ENCODE peak calls at places on chromosomes 7 and 10, in ten cellular contexts. One of them, this sample, is unnamed.

GRCh38 chr7:129550673-129551360 is 48.5 kb downstream of the SMKR1 start:
- DNase-seq in G401: no peak
- DNase-seq in hepatic stellate cell: no peak
- DNase-seq in iris pigment epithelial cell: peak; percentile 5
- DNase-seq in activated CD4-positive, alpha-beta T cell treated with anti-CD3 and anti-CD28 coated beads, Interleukin-2, amount 50 U/mL, for 1 hour: no peak
- DNase-seq in naive thymus-derived CD4-positive, alpha-beta T cell: no peak
- DNase-seq in heart right ventricle: no peak
- DNase-seq in SW 1271: no peak
- DNase-seq in lung: no peak
- DNase-seq in stimulated activated CD4-positive, alpha-beta T cell treated with anti-CD3 and anti-CD28 coated beads, Interleukin-2, amount 100 ng/mL, for 48 hours: no peak
- DNase-seq in this sample: no peak

GRCh38 chr7:79998343-79998742 is 136.3 kb upstream of the GNAI1 start:
- DNase-seq in stimulated activated CD4-positive, alpha-beta T cell treated with anti-CD3 and anti-CD28 coated beads, Interleukin-2, amount 100 ng/mL, for 48 hours: no peak
- DNase-seq in heart right ventricle: no peak
- DNase-seq in iris pigment epithelial cell: no peak
- DNase-seq in SW 1271: no peak
- DNase-seq in G401: no peak
- DNase-seq in lung: no peak
- DNase-seq in naive thymus-derived CD4-positive, alpha-beta T cell: no peak
- DNase-seq in activated CD4-positive, alpha-beta T cell treated with anti-CD3 and anti-CD28 coated beads, Interleukin-2, amount 50 U/mL, for 1 hour: no peak
- DNase-seq in hepatic stellate cell: peak; percentile 9
- DNase-seq in this sample: no peak

GRCh38 chr10:70283445-70284399 is at the start of gene NPFFR1:
- DNase-seq in activated CD4-positive, alpha-beta T cell treated with anti-CD3 and anti-CD28 coated beads, Interleukin-2, amount 50 U/mL, for 1 hour: no peak
- DNase-seq in G401: peak; percentile 56
- DNase-seq in heart right ventricle: no peak
- DNase-seq in iris pigment epithelial cell: no peak
- DNase-seq in naive thymus-derived CD4-positive, alpha-beta T cell: no peak
- DNase-seq in SW 1271: no peak
- DNase-seq in stimulated activated CD4-positive, alpha-beta T cell treated with anti-CD3 and anti-CD28 coated beads, Interleukin-2, amount 100 ng/mL, for 48 hours: no peak
- DNase-seq in lung: no peak
- DNase-seq in hepatic stellate cell: no peak
- DNase-seq in this sample: peak; percentile 49

GRCh38 chr7:123979876-123980275 is 53.0 kb downstream of the TMEM229A start:
- DNase-seq in lung: no peak
- DNase-seq in SW 1271: no peak
- DNase-seq in iris pigment epithelial cell: peak; percentile 82
- DNase-seq in naive thymus-derived CD4-positive, alpha-beta T cell: no peak
- DNase-seq in hepatic stellate cell: no peak
- DNase-seq in heart right ventricle: no peak
- DNase-seq in G401: no peak
- DNase-seq in activated CD4-positive, alpha-beta T cell treated with anti-CD3 and anti-CD28 coated beads, Interleukin-2, amount 50 U/mL, for 1 hour: no peak
- DNase-seq in stimulated activated CD4-positive, alpha-beta T cell treated with anti-CD3 and anti-CD28 coated beads, Interleukin-2, amount 100 ng/mL, for 48 hours: no peak
- DNase-seq in this sample: no peak

GRCh38 chr7:135197343-135197742 is 14.0 kb downstream of the WDR91 start:
- DNase-seq in naive thymus-derived CD4-positive, alpha-beta T cell: no peak
- DNase-seq in G401: no peak
- DNase-seq in activated CD4-positive, alpha-beta T cell treated with anti-CD3 and anti-CD28 coated beads, Interleukin-2, amount 50 U/mL, for 1 hour: no peak
- DNase-seq in hepatic stellate cell: no peak
- DNase-seq in iris pigment epithelial cell: no peak
- DNase-seq in lung: no peak
- DNase-seq in SW 1271: no peak
- DNase-seq in stimulated activated CD4-positive, alpha-beta T cell treated with anti-CD3 and anti-CD28 coated beads, Interleukin-2, amount 100 ng/mL, for 48 hours: no peak
- DNase-seq in heart right ventricle: no peak
- DNase-seq in this sample: no peak

GRCh38 chr7:39527951-39528350 is 38.3 kb upstream of the YAE1 start:
- DNase-seq in activated CD4-positive, alpha-beta T cell treated with anti-CD3 and anti-CD28 coated beads, Interleukin-2, amount 50 U/mL, for 1 hour: no peak
- DNase-seq in naive thymus-derived CD4-positive, alpha-beta T cell: no peak
- DNase-seq in SW 1271: no peak
- DNase-seq in hepatic stellate cell: no peak
- DNase-seq in heart right ventricle: no peak
- DNase-seq in stimulated activated CD4-positive, alpha-beta T cell treated with anti-CD3 and anti-CD28 coated beads, Interleukin-2, amount 100 ng/mL, for 48 hours: no peak
- DNase-seq in G401: no peak
- DNase-seq in iris pigment epithelial cell: peak; percentile 72
- DNase-seq in lung: no peak
- DNase-seq in this sample: no peak

GRCh38 chr10:71086439-71087080 is 125.8 kb upstream of the UNC5B start:
- DNase-seq in iris pigment epithelial cell: no peak
- DNase-seq in lung: peak; percentile 17
- DNase-seq in naive thymus-derived CD4-positive, alpha-beta T cell: no peak
- DNase-seq in G401: no peak
- DNase-seq in SW 1271: no peak
- DNase-seq in stimulated activated CD4-positive, alpha-beta T cell treated with anti-CD3 and anti-CD28 coated beads, Interleukin-2, amount 100 ng/mL, for 48 hours: no peak
- DNase-seq in activated CD4-positive, alpha-beta T cell treated with anti-CD3 and anti-CD28 coated beads, Interleukin-2, amount 50 U/mL, for 1 hour: no peak
- DNase-seq in heart right ventricle: no peak
- DNase-seq in hepatic stellate cell: no peak
- DNase-seq in this sample: no peak

GRCh38 chr10:132264966-132265877 is 42.5 kb downstream of the STK32C start:
- DNase-seq in iris pigment epithelial cell: peak; percentile 22
- DNase-seq in G401: peak; percentile 79
- DNase-seq in activated CD4-positive, alpha-beta T cell treated with anti-CD3 and anti-CD28 coated beads, Interleukin-2, amount 50 U/mL, for 1 hour: no peak
- DNase-seq in heart right ventricle: peak; percentile 5
- DNase-seq in naive thymus-derived CD4-positive, alpha-beta T cell: no peak
- DNase-seq in SW 1271: no peak
- DNase-seq in lung: no peak
- DNase-seq in stimulated activated CD4-positive, alpha-beta T cell treated with anti-CD3 and anti-CD28 coated beads, Interleukin-2, amount 100 ng/mL, for 48 hours: no peak
- DNase-seq in hepatic stellate cell: no peak
- DNase-seq in this sample: peak; percentile 18

GRCh38 chr10:22927661-22928403 is at the start of gene ARMC3:
- DNase-seq in hepatic stellate cell: peak; percentile 19
- DNase-seq in iris pigment epithelial cell: peak; percentile 35
- DNase-seq in activated CD4-positive, alpha-beta T cell treated with anti-CD3 and anti-CD28 coated beads, Interleukin-2, amount 50 U/mL, for 1 hour: peak; percentile 70
- DNase-seq in heart right ventricle: peak; percentile 76
- DNase-seq in lung: peak; percentile 65
- DNase-seq in stimulated activated CD4-positive, alpha-beta T cell treated with anti-CD3 and anti-CD28 coated beads, Interleukin-2, amount 100 ng/mL, for 48 hours: peak; percentile 55
- DNase-seq in G401: no peak
- DNase-seq in SW 1271: no peak
- DNase-seq in naive thymus-derived CD4-positive, alpha-beta T cell: peak; percentile 79
- DNase-seq in this sample: peak; percentile 81

GRCh38 chr7:126370038-126370668 is 882.6 kb downstream of the GRM8 start:
- DNase-seq in G401: no peak
- DNase-seq in SW 1271: no peak
- DNase-seq in stimulated activated CD4-positive, alpha-beta T cell treated with anti-CD3 and anti-CD28 coated beads, Interleukin-2, amount 100 ng/mL, for 48 hours: no peak
- DNase-seq in heart right ventricle: no peak
- DNase-seq in lung: no peak
- DNase-seq in activated CD4-positive, alpha-beta T cell treated with anti-CD3 and anti-CD28 coated beads, Interleukin-2, amount 50 U/mL, for 1 hour: no peak
- DNase-seq in iris pigment epithelial cell: no peak
- DNase-seq in hepatic stellate cell: no peak
- DNase-seq in naive thymus-derived CD4-positive, alpha-beta T cell: no peak
- DNase-seq in this sample: no peak

GRCh38 chr7:121985476-121985875 is 112.5 kb downstream of the PTPRZ1 start:
- DNase-seq in G401: no peak
- DNase-seq in stimulated activated CD4-positive, alpha-beta T cell treated with anti-CD3 and anti-CD28 coated beads, Interleukin-2, amount 100 ng/mL, for 48 hours: no peak
- DNase-seq in lung: no peak
- DNase-seq in naive thymus-derived CD4-positive, alpha-beta T cell: no peak
- DNase-seq in heart right ventricle: no peak
- DNase-seq in hepatic stellate cell: no peak
- DNase-seq in iris pigment epithelial cell: no peak
- DNase-seq in SW 1271: no peak
- DNase-seq in activated CD4-positive, alpha-beta T cell treated with anti-CD3 and anti-CD28 coated beads, Interleukin-2, amount 50 U/mL, for 1 hour: no peak
- DNase-seq in this sample: no peak

GRCh38 chr10:14659626-14660196 is 115.0 kb downstream of the FAM107B start:
- DNase-seq in stimulated activated CD4-positive, alpha-beta T cell treated with anti-CD3 and anti-CD28 coated beads, Interleukin-2, amount 100 ng/mL, for 48 hours: peak; percentile 36
- DNase-seq in heart right ventricle: no peak
- DNase-seq in naive thymus-derived CD4-positive, alpha-beta T cell: no peak
- DNase-seq in activated CD4-positive, alpha-beta T cell treated with anti-CD3 and anti-CD28 coated beads, Interleukin-2, amount 50 U/mL, for 1 hour: peak; percentile 47
- DNase-seq in hepatic stellate cell: no peak
- DNase-seq in SW 1271: no peak
- DNase-seq in G401: no peak
- DNase-seq in iris pigment epithelial cell: no peak
- DNase-seq in lung: no peak
- DNase-seq in this sample: peak; percentile 36

GRCh38 chr7:77415822-77416620 is at the start of gene GSAP:
- DNase-seq in activated CD4-positive, alpha-beta T cell treated with anti-CD3 and anti-CD28 coated beads, Interleukin-2, amount 50 U/mL, for 1 hour: peak; percentile 49
- DNase-seq in iris pigment epithelial cell: peak; percentile 41
- DNase-seq in lung: peak; percentile 75
- DNase-seq in naive thymus-derived CD4-positive, alpha-beta T cell: peak; percentile 49
- DNase-seq in hepatic stellate cell: peak; percentile 72
- DNase-seq in G401: no peak
- DNase-seq in stimulated activated CD4-positive, alpha-beta T cell treated with anti-CD3 and anti-CD28 coated beads, Interleukin-2, amount 100 ng/mL, for 48 hours: no peak
- DNase-seq in SW 1271: no peak
- DNase-seq in heart right ventricle: peak; percentile 67
- DNase-seq in this sample: peak; percentile 83

GRCh38 chr7:44076101-44076895 is 6.0 kb downstream of the POLM start:
- DNase-seq in lung: no peak
- DNase-seq in naive thymus-derived CD4-positive, alpha-beta T cell: no peak
- DNase-seq in hepatic stellate cell: no peak
- DNase-seq in iris pigment epithelial cell: no peak
- DNase-seq in activated CD4-positive, alpha-beta T cell treated with anti-CD3 and anti-CD28 coated beads, Interleukin-2, amount 50 U/mL, for 1 hour: no peak
- DNase-seq in G401: no peak
- DNase-seq in SW 1271: no peak
- DNase-seq in stimulated activated CD4-positive, alpha-beta T cell treated with anti-CD3 and anti-CD28 coated beads, Interleukin-2, amount 100 ng/mL, for 48 hours: no peak
- DNase-seq in heart right ventricle: no peak
- DNase-seq in this sample: peak; percentile 76

GRCh38 chr10:103197177-103197576 is 4.1 kb upstream of the NT5C2 start:
- DNase-seq in SW 1271: no peak
- DNase-seq in naive thymus-derived CD4-positive, alpha-beta T cell: no peak
- DNase-seq in activated CD4-positive, alpha-beta T cell treated with anti-CD3 and anti-CD28 coated beads, Interleukin-2, amount 50 U/mL, for 1 hour: no peak
- DNase-seq in iris pigment epithelial cell: peak; percentile 86
- DNase-seq in stimulated activated CD4-positive, alpha-beta T cell treated with anti-CD3 and anti-CD28 coated beads, Interleukin-2, amount 100 ng/mL, for 48 hours: peak; percentile 10
- DNase-seq in G401: peak; percentile 68
- DNase-seq in hepatic stellate cell: peak; percentile 80
- DNase-seq in heart right ventricle: peak; percentile 29
- DNase-seq in lung: peak; percentile 52
- DNase-seq in this sample: peak; percentile 59

GRCh38 chr10:123250640-123251039 is 96.4 kb downstream of the BUB3 start:
- DNase-seq in naive thymus-derived CD4-positive, alpha-beta T cell: no peak
- DNase-seq in G401: no peak
- DNase-seq in activated CD4-positive, alpha-beta T cell treated with anti-CD3 and anti-CD28 coated beads, Interleukin-2, amount 50 U/mL, for 1 hour: no peak
- DNase-seq in stimulated activated CD4-positive, alpha-beta T cell treated with anti-CD3 and anti-CD28 coated beads, Interleukin-2, amount 100 ng/mL, for 48 hours: no peak
- DNase-seq in hepatic stellate cell: no peak
- DNase-seq in heart right ventricle: no peak
- DNase-seq in lung: no peak
- DNase-seq in iris pigment epithelial cell: no peak
- DNase-seq in SW 1271: no peak
- DNase-seq in this sample: no peak

GRCh38 chr7:76071316-76072242 is 23.7 kb downstream of the MDH2 start:
- DNase-seq in lung: no peak
- DNase-seq in naive thymus-derived CD4-positive, alpha-beta T cell: no peak
- DNase-seq in activated CD4-positive, alpha-beta T cell treated with anti-CD3 and anti-CD28 coated beads, Interleukin-2, amount 50 U/mL, for 1 hour: no peak
- DNase-seq in iris pigment epithelial cell: no peak
- DNase-seq in SW 1271: no peak
- DNase-seq in hepatic stellate cell: no peak
- DNase-seq in stimulated activated CD4-positive, alpha-beta T cell treated with anti-CD3 and anti-CD28 coated beads, Interleukin-2, amount 100 ng/mL, for 48 hours: no peak
- DNase-seq in G401: no peak
- DNase-seq in heart right ventricle: peak; percentile 52
- DNase-seq in this sample: peak; percentile 69

GRCh38 chr7:100003711-100004661 is 11.4 kb upstream of the ZKSCAN1 start:
- DNase-seq in heart right ventricle: no peak
- DNase-seq in stimulated activated CD4-positive, alpha-beta T cell treated with anti-CD3 and anti-CD28 coated beads, Interleukin-2, amount 100 ng/mL, for 48 hours: no peak
- DNase-seq in G401: no peak
- DNase-seq in lung: peak; percentile 83
- DNase-seq in iris pigment epithelial cell: no peak
- DNase-seq in hepatic stellate cell: no peak
- DNase-seq in naive thymus-derived CD4-positive, alpha-beta T cell: no peak
- DNase-seq in activated CD4-positive, alpha-beta T cell treated with anti-CD3 and anti-CD28 coated beads, Interleukin-2, amount 50 U/mL, for 1 hour: no peak
- DNase-seq in SW 1271: no peak
- DNase-seq in this sample: no peak

GRCh38 chr7:132255898-132256297 is 320.4 kb downstream of the PLXNA4 start:
- DNase-seq in G401: peak; percentile 41
- DNase-seq in stimulated activated CD4-positive, alpha-beta T cell treated with anti-CD3 and anti-CD28 coated beads, Interleukin-2, amount 100 ng/mL, for 48 hours: no peak
- DNase-seq in iris pigment epithelial cell: no peak
- DNase-seq in hepatic stellate cell: no peak
- DNase-seq in lung: peak; percentile 44
- DNase-seq in heart right ventricle: peak; percentile 52
- DNase-seq in SW 1271: no peak
- DNase-seq in naive thymus-derived CD4-positive, alpha-beta T cell: no peak
- DNase-seq in activated CD4-positive, alpha-beta T cell treated with anti-CD3 and anti-CD28 coated beads, Interleukin-2, amount 50 U/mL, for 1 hour: no peak
- DNase-seq in this sample: peak; percentile 70

GRCh38 chr10:119283818-119284217 is 76.4 kb downstream of the GRK5 start:
- DNase-seq in heart right ventricle: no peak
- DNase-seq in stimulated activated CD4-positive, alpha-beta T cell treated with anti-CD3 and anti-CD28 coated beads, Interleukin-2, amount 100 ng/mL, for 48 hours: no peak
- DNase-seq in G401: no peak
- DNase-seq in activated CD4-positive, alpha-beta T cell treated with anti-CD3 and anti-CD28 coated beads, Interleukin-2, amount 50 U/mL, for 1 hour: peak; percentile 27
- DNase-seq in lung: no peak
- DNase-seq in SW 1271: no peak
- DNase-seq in iris pigment epithelial cell: no peak
- DNase-seq in hepatic stellate cell: no peak
- DNase-seq in naive thymus-derived CD4-positive, alpha-beta T cell: peak; percentile 34
- DNase-seq in this sample: no peak

GRCh38 chr10:96047004-96047649 is 3.7 kb downstream of the CCNJ start:
- DNase-seq in lung: no peak
- DNase-seq in SW 1271: no peak
- DNase-seq in G401: no peak
- DNase-seq in hepatic stellate cell: no peak
- DNase-seq in naive thymus-derived CD4-positive, alpha-beta T cell: no peak
- DNase-seq in iris pigment epithelial cell: no peak
- DNase-seq in heart right ventricle: no peak
- DNase-seq in activated CD4-positive, alpha-beta T cell treated with anti-CD3 and anti-CD28 coated beads, Interleukin-2, amount 50 U/mL, for 1 hour: no peak
- DNase-seq in stimulated activated CD4-positive, alpha-beta T cell treated with anti-CD3 and anti-CD28 coated beads, Interleukin-2, amount 100 ng/mL, for 48 hours: no peak
- DNase-seq in this sample: no peak

GRCh38 chr7:133629696-133630095 is 376.8 kb downstream of the EXOC4 start:
- DNase-seq in lung: no peak
- DNase-seq in heart right ventricle: no peak
- DNase-seq in G401: no peak
- DNase-seq in hepatic stellate cell: no peak
- DNase-seq in iris pigment epithelial cell: peak; percentile 22
- DNase-seq in SW 1271: no peak
- DNase-seq in activated CD4-positive, alpha-beta T cell treated with anti-CD3 and anti-CD28 coated beads, Interleukin-2, amount 50 U/mL, for 1 hour: no peak
- DNase-seq in naive thymus-derived CD4-positive, alpha-beta T cell: no peak
- DNase-seq in stimulated activated CD4-positive, alpha-beta T cell treated with anti-CD3 and anti-CD28 coated beads, Interleukin-2, amount 100 ng/mL, for 48 hours: no peak
- DNase-seq in this sample: no peak

GRCh38 chr7:113796557-113796956 is 122.3 kb downstream of the PPP1R3A start:
- DNase-seq in hepatic stellate cell: peak; percentile 10
- DNase-seq in SW 1271: no peak
- DNase-seq in heart right ventricle: no peak
- DNase-seq in activated CD4-positive, alpha-beta T cell treated with anti-CD3 and anti-CD28 coated beads, Interleukin-2, amount 50 U/mL, for 1 hour: no peak
- DNase-seq in naive thymus-derived CD4-positive, alpha-beta T cell: no peak
- DNase-seq in iris pigment epithelial cell: peak; percentile 97
- DNase-seq in G401: no peak
- DNase-seq in lung: no peak
- DNase-seq in stimulated activated CD4-positive, alpha-beta T cell treated with anti-CD3 and anti-CD28 coated beads, Interleukin-2, amount 100 ng/mL, for 48 hours: no peak
- DNase-seq in this sample: no peak

GRCh38 chr7:93043393-93043985 is 74.3 kb downstream of the SAMD9 start:
- DNase-seq in stimulated activated CD4-positive, alpha-beta T cell treated with anti-CD3 and anti-CD28 coated beads, Interleukin-2, amount 100 ng/mL, for 48 hours: no peak
- DNase-seq in SW 1271: no peak
- DNase-seq in iris pigment epithelial cell: peak; percentile 91
- DNase-seq in heart right ventricle: peak; percentile 24
- DNase-seq in G401: no peak
- DNase-seq in naive thymus-derived CD4-positive, alpha-beta T cell: no peak
- DNase-seq in lung: no peak
- DNase-seq in hepatic stellate cell: peak; percentile 40
- DNase-seq in activated CD4-positive, alpha-beta T cell treated with anti-CD3 and anti-CD28 coated beads, Interleukin-2, amount 50 U/mL, for 1 hour: no peak
- DNase-seq in this sample: peak; percentile 33

GRCh38 chr10:24465124-24465874 is 256.4 kb downstream of the KIAA1217 start:
- DNase-seq in SW 1271: no peak
- DNase-seq in stimulated activated CD4-positive, alpha-beta T cell treated with anti-CD3 and anti-CD28 coated beads, Interleukin-2, amount 100 ng/mL, for 48 hours: no peak
- DNase-seq in hepatic stellate cell: peak; percentile 34
- DNase-seq in G401: no peak
- DNase-seq in heart right ventricle: no peak
- DNase-seq in activated CD4-positive, alpha-beta T cell treated with anti-CD3 and anti-CD28 coated beads, Interleukin-2, amount 50 U/mL, for 1 hour: no peak
- DNase-seq in naive thymus-derived CD4-positive, alpha-beta T cell: no peak
- DNase-seq in iris pigment epithelial cell: peak; percentile 86
- DNase-seq in lung: peak; percentile 33
- DNase-seq in this sample: no peak

GRCh38 chr10:36765777-36766176 is 359.6 kb upstream of the ANKRD30A start:
- DNase-seq in SW 1271: no peak
- DNase-seq in heart right ventricle: no peak
- DNase-seq in lung: no peak
- DNase-seq in activated CD4-positive, alpha-beta T cell treated with anti-CD3 and anti-CD28 coated beads, Interleukin-2, amount 50 U/mL, for 1 hour: no peak
- DNase-seq in G401: no peak
- DNase-seq in stimulated activated CD4-positive, alpha-beta T cell treated with anti-CD3 and anti-CD28 coated beads, Interleukin-2, amount 100 ng/mL, for 48 hours: no peak
- DNase-seq in hepatic stellate cell: no peak
- DNase-seq in iris pigment epithelial cell: peak; percentile 57
- DNase-seq in naive thymus-derived CD4-positive, alpha-beta T cell: no peak
- DNase-seq in this sample: no peak

GRCh38 chr10:15879058-15879457 is 18.8 kb upstream of the MINDY3 start:
- DNase-seq in G401: peak; percentile 59
- DNase-seq in heart right ventricle: no peak
- DNase-seq in iris pigment epithelial cell: peak; percentile 42
- DNase-seq in activated CD4-positive, alpha-beta T cell treated with anti-CD3 and anti-CD28 coated beads, Interleukin-2, amount 50 U/mL, for 1 hour: no peak
- DNase-seq in stimulated activated CD4-positive, alpha-beta T cell treated with anti-CD3 and anti-CD28 coated beads, Interleukin-2, amount 100 ng/mL, for 48 hours: no peak
- DNase-seq in lung: no peak
- DNase-seq in hepatic stellate cell: peak; percentile 17
- DNase-seq in SW 1271: no peak
- DNase-seq in naive thymus-derived CD4-positive, alpha-beta T cell: peak; percentile 38
- DNase-seq in this sample: no peak

GRCh38 chr10:31188792-31189406 is 130.1 kb upstream of the ZEB1 start:
- DNase-seq in SW 1271: no peak
- DNase-seq in iris pigment epithelial cell: peak; percentile 67
- DNase-seq in activated CD4-positive, alpha-beta T cell treated with anti-CD3 and anti-CD28 coated beads, Interleukin-2, amount 50 U/mL, for 1 hour: no peak
- DNase-seq in stimulated activated CD4-positive, alpha-beta T cell treated with anti-CD3 and anti-CD28 coated beads, Interleukin-2, amount 100 ng/mL, for 48 hours: no peak
- DNase-seq in hepatic stellate cell: no peak
- DNase-seq in lung: no peak
- DNase-seq in heart right ventricle: no peak
- DNase-seq in G401: no peak
- DNase-seq in naive thymus-derived CD4-positive, alpha-beta T cell: no peak
- DNase-seq in this sample: no peak